ENCODE peak calls at places on chromosomes 1 and 21, in four cellular contexts. J is cardiac muscle cell, H is EL, U is lung. S is an unnamed sample.
A peak's percentile ranks its signal among the peaks of the same experiment; 100 is the strongest.

GRCh38 chr1:53878492-53879105 is 11.0 kb downstream of the YIPF1 start:
- DNase-seq in J (peak; percentile 72), H (peak; percentile 44), U (no peak), S (peak; percentile 24)

GRCh38 chr1:200180821-200181220 is 153.3 kb downstream of the NR5A2 start:
- DNase-seq in J (peak; percentile 52), H (peak; percentile 77), U (no peak), S (no peak)

GRCh38 chr1:169300854-169301253 is 66.7 kb downstream of the NME7 start:
- DNase-seq in J (no peak), H (peak; percentile 13), U (no peak), S (no peak)

GRCh38 chr1:938711-939504 is 15.2 kb downstream of the SAMD11 start:
- DNase-seq in J (no peak), H (no peak), U (no peak), S (no peak)

GRCh38 chr1:53061859-53062714 is at the start of gene PODN:
- DNase-seq in J (peak; percentile 65), H (peak; percentile 40), U (no peak), S (no peak)

GRCh38 chr21:44512496-44513388 is 27.3 kb downstream of the KRTAP10-1 start:
- DNase-seq in J (no peak), H (no peak), U (no peak), S (no peak)

GRCh38 chr1:30325085-30325935 is 398.1 kb downstream of the MATN1 start:
- DNase-seq in J (no peak), H (no peak), U (no peak), S (no peak)

GRCh38 chr1:29851666-29852065 is 615.3 kb downstream of the PTPRU start:
- DNase-seq in J (no peak), H (no peak), U (no peak), S (no peak)

GRCh38 chr1:215777370-215777925 is 210.3 kb downstream of the KCTD3 start:
- DNase-seq in J (no peak), H (peak; percentile 36), U (no peak), S (no peak)

GRCh38 chr1:92817986-92818764 is 13.7 kb upstream of the RPL5 start:
- DNase-seq in J (peak; percentile 60), H (no peak), U (no peak), S (no peak)

GRCh38 chr1:55646181-55646580 is 431.0 kb upstream of the USP24 start:
- DNase-seq in J (no peak), H (no peak), U (no peak), S (no peak)

GRCh38 chr1:10604966-10605365 is 130.2 kb downstream of the PEX14 start:
- DNase-seq in J (no peak), H (no peak), U (no peak), S (no peak)

GRCh38 chr1:54304518-54304917 is 101.7 kb downstream of the SSBP3 start:
- DNase-seq in J (no peak), H (no peak), U (no peak), S (no peak)

S was measured in NCI-H446 treated with DMSO at 0.1 percent for 48 hours.